ENCODE peak calls at places on chromosome 12, in eight cellular contexts. T, V, Y, I, Q, C, U and A are unnamed samples.

GRCh38 chr12:1828863-1829262 is 8.5 kb downstream of the LRTM2 start:
- DNase-seq in T (no peak), V (no peak), Y (no peak), I (no peak), Q (no peak), C (no peak), U (no peak), A (no peak)

GRCh38 chr12:41345071-41345470 is 157.0 kb downstream of the PDZRN4 start:
- DNase-seq in T (no peak), V (peak), Y (no peak), I (peak), Q (no peak), C (no peak), U (no peak), A (no peak)

GRCh38 chr12:88185988-88186387 is 43.9 kb downstream of the TMTC3 start:
- DNase-seq in T (peak), V (no peak), Y (peak), I (peak), Q (peak), C (no peak), U (no peak), A (no peak)

GRCh38 chr12:39443704-39444234 is 849 bp upstream of the KIF21A start:
- DNase-seq in T (no peak), V (no peak), Y (peak), I (peak), Q (no peak), C (no peak), U (peak), A (peak)

GRCh38 chr12:76194724-76195123 is 110.2 kb upstream of the NAP1L1 start:
- DNase-seq in T (no peak), V (no peak), Y (no peak), I (no peak), Q (no peak), C (no peak), U (no peak), A (no peak)

GRCh38 chr12:112162261-112162790 is 37.0 kb downstream of the TRAFD1 start:
- DNase-seq in T (no peak), V (no peak), Y (no peak), I (no peak), Q (no peak), C (no peak), U (no peak), A (no peak)

GRCh38 chr12:77152623-77153193 is 87.3 kb upstream of the E2F7 start:
- DNase-seq in T (peak), V (no peak), Y (peak), I (peak), Q (peak), C (no peak), U (peak), A (no peak)

GRCh38 chr12:951166-951565 is 1.7 kb upstream of the RAD52 start:
- DNase-seq in T (no peak), V (no peak), Y (no peak), I (no peak), Q (no peak), C (no peak), U (no peak), A (no peak)

GRCh38 chr12:124700810-124701594 is 133.6 kb upstream of the NCOR2 start:
- DNase-seq in T (no peak), V (no peak), Y (peak), I (no peak), Q (no peak), C (no peak), U (peak), A (no peak)

GRCh38 chr12:127343941-127344340 is 923.0 kb upstream of the TMEM132C start:
- DNase-seq in T (peak), V (no peak), Y (peak), I (peak), Q (no peak), C (no peak), U (no peak), A (no peak)

GRCh38 chr12:101957251-101957650 is 79.9 kb downstream of the DRAM1 start:
- DNase-seq in T (peak), V (no peak), Y (no peak), I (no peak), Q (no peak), C (no peak), U (no peak), A (no peak)

GRCh38 chr12:55698241-55698955 is 9.3 kb downstream of the ITGA7 start:
- DNase-seq in T (no peak), V (no peak), Y (no peak), I (no peak), Q (no peak), C (no peak), U (no peak), A (no peak)

GRCh38 chr12:70603044-70603443 is 34.2 kb downstream of the PTPRB start:
- DNase-seq in T (no peak), V (no peak), Y (peak), I (no peak), Q (no peak), C (no peak), U (no peak), A (no peak)

GRCh38 chr12:10212623-10213131 is at the start of gene GABARAPL1:
- DNase-seq in T (peak), V (peak), Y (peak), I (peak), Q (no peak), C (peak), U (peak), A (peak)

GRCh38 chr12:60535363-60535762 is 939.5 kb downstream of the SLC16A7 start:
- DNase-seq in T (no peak), V (no peak), Y (no peak), I (no peak), Q (no peak), C (no peak), U (no peak), A (no peak)

GRCh38 chr12:55908726-55909512 is 18.8 kb downstream of the PYM1 start:
- DNase-seq in T (no peak), V (no peak), Y (peak), I (no peak), Q (no peak), C (no peak), U (no peak), A (no peak)

GRCh38 chr12:72094490-72094889 is 155.8 kb downstream of the TPH2 start:
- DNase-seq in T (no peak), V (no peak), Y (no peak), I (no peak), Q (no peak), C (no peak), U (peak), A (no peak)

GRCh38 chr12:6069452-6070093 is 54.9 kb downstream of the VWF start:
- DNase-seq in T (peak), V (no peak), Y (peak), I (no peak), Q (peak), C (no peak), U (no peak), A (no peak)

GRCh38 chr12:15788266-15789214 is 648 bp downstream of the EPS8 start:
- DNase-seq in T (peak), V (peak), Y (peak), I (peak), Q (no peak), C (no peak), U (peak), A (peak)

GRCh38 chr12:47997321-47997720 is 7.0 kb downstream of the COL2A1 start:
- DNase-seq in T (no peak), V (no peak), Y (no peak), I (no peak), Q (no peak), C (no peak), U (no peak), A (no peak)

GRCh38 chr12:53320352-53321195 is 836 bp downstream of the AAAS start:
- DNase-seq in T (peak), V (no peak), Y (peak), I (no peak), Q (no peak), C (no peak), U (no peak), A (no peak)

GRCh38 chr12:93896962-93897361 is 219.8 kb downstream of the CRADD start:
- DNase-seq in T (no peak), V (no peak), Y (no peak), I (no peak), Q (no peak), C (no peak), U (no peak), A (no peak)

GRCh38 chr12:49340095-49340870 is 3.3 kb upstream of the C1QL4 start:
- DNase-seq in T (no peak), V (no peak), Y (no peak), I (no peak), Q (no peak), C (no peak), U (no peak), A (no peak)

GRCh38 chr12:113097716-113098427 is 37.7 kb downstream of the RASAL1 start:
- DNase-seq in T (peak), V (peak), Y (peak), I (no peak), Q (no peak), C (no peak), U (peak), A (no peak)

GRCh38 chr12:68364893-68365725 is 32.9 kb upstream of the MDM1 start:
- DNase-seq in T (peak), V (peak), Y (peak), I (peak), Q (peak), C (no peak), U (peak), A (peak)

GRCh38 chr12:47837190-47838171 is 17.8 kb upstream of the HDAC7 start:
- DNase-seq in T (peak), V (no peak), Y (peak), I (peak), Q (no peak), C (peak), U (peak), A (peak)

GRCh38 chr12:125650587-125650986 is 585.4 kb downstream of the AACS start:
- DNase-seq in T (no peak), V (no peak), Y (no peak), I (no peak), Q (no peak), C (no peak), U (no peak), A (no peak)

GRCh38 chr12:57888407-57889157 is 42.1 kb upstream of the CTDSP2 start:
- DNase-seq in T (peak), V (peak), Y (peak), I (peak), Q (no peak), C (peak), U (peak), A (no peak)

GRCh38 chr12:123126294-123127144 is 24.4 kb downstream of the PITPNM2 start:
- DNase-seq in T (peak), V (no peak), Y (peak), I (peak), Q (peak), C (no peak), U (no peak), A (no peak)

GRCh38 chr12:117590999-117591398 is 229.6 kb upstream of the NOS1 start:
- DNase-seq in T (no peak), V (no peak), Y (no peak), I (no peak), Q (no peak), C (no peak), U (no peak), A (no peak)

GRCh38 chr12:49946497-49946896 is 4.0 kb upstream of the AQP2 start:
- DNase-seq in T (no peak), V (no peak), Y (no peak), I (no peak), Q (no peak), C (peak), U (peak), A (no peak)

GRCh38 chr12:14238224-14238792 is 127.2 kb upstream of the ATF7IP start:
- DNase-seq in T (peak), V (no peak), Y (peak), I (peak), Q (no peak), C (no peak), U (peak), A (no peak)

GRCh38 chr12:49060237-49061156 is at the start of gene KMT2D:
- DNase-seq in T (peak), V (peak), Y (peak), I (peak), Q (peak), C (peak), U (peak), A (peak)

GRCh38 chr12:3342051-3342450 is 149.0 kb upstream of the PRMT8 start:
- DNase-seq in T (peak), V (no peak), Y (peak), I (peak), Q (peak), C (peak), U (no peak), A (peak)

GRCh38 chr12:46787496-46788055 is 38.2 kb downstream of the SLC38A4 start:
- DNase-seq in T (no peak), V (no peak), Y (peak), I (no peak), Q (no peak), C (no peak), U (no peak), A (no peak)